ENCODE peak calls at places on chromosomes 5 and 9, in ten cellular contexts. Q, S, W, N, T, G, O, X, I and P are unnamed samples.

GRCh38 chr5:114467141-114467540 is 105.3 kb downstream of the KCNN2 start:
- DNase-seq in Q (no peak), S (no peak), W (no peak), N (no peak), T (no peak), G (no peak), O (no peak), X (no peak), I (no peak), P (no peak)

GRCh38 chr5:178211095-178212048 is 7.0 kb downstream of the HNRNPAB start:
- DNase-seq in Q (no peak), S (no peak), W (no peak), N (no peak), T (no peak), G (no peak), O (peak), X (no peak), I (no peak), P (no peak)

GRCh38 chr5:149433524-149434131 is 54.5 kb upstream of the IL17B start:
- DNase-seq in Q (no peak), S (peak), W (no peak), N (no peak), T (no peak), G (no peak), O (no peak), X (no peak), I (no peak), P (no peak)

GRCh38 chr5:175821790-175822211 is 49.6 kb upstream of the CPLX2 start:
- DNase-seq in Q (peak), S (no peak), W (peak), N (no peak), T (no peak), G (no peak), O (no peak), X (no peak), I (no peak), P (peak)

GRCh38 chr9:116157436-116158138 is 4.0 kb downstream of the PAPPA start:
- DNase-seq in Q (no peak), S (peak), W (peak), N (peak), T (no peak), G (no peak), O (no peak), X (no peak), I (no peak), P (no peak)

GRCh38 chr9:1721219-1721618 is 293.9 kb upstream of the SMARCA2 start:
- DNase-seq in Q (no peak), S (no peak), W (no peak), N (no peak), T (no peak), G (no peak), O (no peak), X (no peak), I (no peak), P (no peak)

GRCh38 chr9:33029106-33029788 is 4.2 kb downstream of the DNAJA1 start:
- DNase-seq in Q (no peak), S (no peak), W (peak), N (peak), T (no peak), G (no peak), O (peak), X (peak), I (no peak), P (no peak)

GRCh38 chr5:72402959-72403628 is 82.9 kb downstream of the PTCD2 start:
- DNase-seq in Q (peak), S (peak), W (peak), N (peak), T (no peak), G (peak), O (peak), X (no peak), I (no peak), P (peak)

GRCh38 chr9:78982849-78983248 is 588.9 kb upstream of the TLE4 start:
- DNase-seq in Q (peak), S (no peak), W (no peak), N (no peak), T (no peak), G (no peak), O (no peak), X (no peak), I (no peak), P (no peak)

GRCh38 chr9:89597711-89598707 is 6.8 kb upstream of the GADD45G start:
- DNase-seq in Q (peak), S (peak), W (peak), N (peak), T (no peak), G (peak), O (peak), X (no peak), I (peak), P (peak)

GRCh38 chr5:168422431-168422830 is 63.8 kb upstream of the RARS1 start:
- DNase-seq in Q (peak), S (no peak), W (peak), N (no peak), T (no peak), G (no peak), O (no peak), X (no peak), I (no peak), P (no peak)

GRCh38 chr9:21477466-21477865 is 4.6 kb downstream of the IFNE start:
- DNase-seq in Q (no peak), S (no peak), W (no peak), N (no peak), T (no peak), G (no peak), O (no peak), X (no peak), I (no peak), P (no peak)

GRCh38 chr9:84123648-84124406 is 143.2 kb downstream of the RMI1 start:
- DNase-seq in Q (no peak), S (no peak), W (no peak), N (no peak), T (no peak), G (no peak), O (no peak), X (no peak), I (no peak), P (no peak)

GRCh38 chr5:45029553-45029952 is 220.8 kb downstream of the MRPS30 start:
- DNase-seq in Q (peak), S (no peak), W (no peak), N (no peak), T (no peak), G (no peak), O (no peak), X (no peak), I (no peak), P (no peak)

GRCh38 chr9:99288830-99289229 is 66.7 kb downstream of the SEC61B start:
- DNase-seq in Q (no peak), S (no peak), W (no peak), N (no peak), T (no peak), G (no peak), O (no peak), X (no peak), I (no peak), P (no peak)

GRCh38 chr5:95283761-95284511 is 958 bp downstream of the MCTP1 start:
- DNase-seq in Q (peak), S (no peak), W (peak), N (no peak), T (no peak), G (peak), O (peak), X (no peak), I (peak), P (peak)

GRCh38 chr9:131578016-131578415 is 32.7 kb downstream of the PRRT1B start:
- DNase-seq in Q (no peak), S (no peak), W (no peak), N (no peak), T (no peak), G (no peak), O (no peak), X (no peak), I (no peak), P (no peak)

GRCh38 chr5:178069909-178070308 is 43.4 kb upstream of the N4BP3 start:
- DNase-seq in Q (peak), S (no peak), W (peak), N (peak), T (no peak), G (peak), O (peak), X (no peak), I (peak), P (peak)

GRCh38 chr5:34570721-34571379 is 85.3 kb upstream of the RAI14 start:
- DNase-seq in Q (no peak), S (no peak), W (no peak), N (peak), T (no peak), G (no peak), O (no peak), X (peak), I (no peak), P (no peak)

DNA sequence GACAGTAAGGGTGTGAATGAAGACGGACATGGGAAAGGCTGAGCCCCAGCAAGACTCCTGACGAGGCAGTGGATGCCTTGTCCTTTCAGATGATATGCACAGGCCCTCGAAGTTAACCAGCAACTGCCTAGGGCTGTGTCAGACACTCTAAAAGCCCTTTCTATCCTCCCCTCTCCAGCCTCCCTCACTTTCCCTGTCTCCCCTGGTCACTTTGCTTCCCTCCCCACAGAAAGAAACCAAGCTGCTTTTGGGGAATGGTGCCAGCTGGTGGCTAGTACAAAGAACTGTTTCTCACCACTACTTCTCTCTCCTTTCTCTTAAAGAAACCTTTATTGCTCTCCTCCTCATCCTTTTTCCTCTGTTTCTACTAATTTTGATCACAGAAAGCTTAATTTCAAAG is 21.4 kb downstream of the LHFPL2 start:
- DNase-seq in Q (peak), S (no peak), W (peak), N (peak), T (no peak), G (no peak), O (peak), X (no peak), I (no peak), P (no peak)
- TF ChIP-seq CTCF in Q (peak), S (peak), W (peak), N (peak), T (no peak), G (peak), O (peak), X (peak), I (no peak), P (no peak)

DNA sequence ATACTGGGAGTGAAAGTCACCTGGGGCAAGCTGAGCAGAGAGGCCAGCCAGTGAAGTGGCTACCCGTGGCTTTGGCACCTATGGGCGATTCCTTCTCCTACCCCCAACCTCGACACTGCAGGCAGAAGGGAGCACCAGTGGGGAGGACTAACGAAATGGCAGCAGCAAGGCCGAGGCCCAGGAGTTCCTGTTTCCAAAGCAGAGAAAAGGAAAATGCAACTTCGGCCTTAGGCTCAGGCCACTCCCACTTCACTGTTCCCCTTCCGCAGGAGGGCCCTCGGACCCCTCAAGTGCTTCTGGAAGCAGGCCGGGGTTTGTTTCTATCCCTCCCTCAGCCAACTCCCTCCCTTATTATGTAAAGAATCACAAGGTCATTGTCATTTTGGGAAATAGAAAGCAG is 36.4 kb upstream of the NKX2-5 start:
- DNase-seq in Q (no peak), S (no peak), W (no peak), N (no peak), T (no peak), G (no peak), O (no peak), X (no peak), I (no peak), P (no peak)
- TF ChIP-seq CTCF in Q (no peak), S (no peak), W (no peak), N (no peak), T (no peak), G (no peak), O (no peak), X (no peak), I (no peak), P (no peak)

DNA sequence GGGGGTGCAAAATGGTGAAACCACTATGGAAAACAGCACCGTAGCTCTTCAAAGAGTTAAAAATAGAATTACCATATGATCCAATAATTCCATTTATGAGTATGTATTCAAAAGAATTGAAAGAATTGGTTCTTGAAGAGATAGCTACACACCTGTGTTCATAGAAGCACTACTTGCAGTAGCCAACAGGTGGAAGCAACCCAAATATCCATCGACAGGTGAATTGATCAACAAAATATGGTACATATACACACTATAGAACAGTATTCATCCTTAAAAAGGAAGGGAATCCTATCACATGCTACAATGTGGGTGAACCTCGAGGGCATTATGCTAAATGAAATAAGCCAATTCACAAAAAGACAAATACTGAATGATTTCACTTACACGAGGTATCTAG is 85.7 kb upstream of the VCAN start:
- DNase-seq in Q (no peak), S (no peak), W (no peak), N (no peak), T (no peak), G (no peak), O (no peak), X (no peak), I (no peak), P (no peak)
- TF ChIP-seq CTCF in Q (peak), S (no peak), W (no peak), N (no peak), T (no peak), G (no peak), O (no peak), X (no peak), I (no peak), P (no peak)

DNA sequence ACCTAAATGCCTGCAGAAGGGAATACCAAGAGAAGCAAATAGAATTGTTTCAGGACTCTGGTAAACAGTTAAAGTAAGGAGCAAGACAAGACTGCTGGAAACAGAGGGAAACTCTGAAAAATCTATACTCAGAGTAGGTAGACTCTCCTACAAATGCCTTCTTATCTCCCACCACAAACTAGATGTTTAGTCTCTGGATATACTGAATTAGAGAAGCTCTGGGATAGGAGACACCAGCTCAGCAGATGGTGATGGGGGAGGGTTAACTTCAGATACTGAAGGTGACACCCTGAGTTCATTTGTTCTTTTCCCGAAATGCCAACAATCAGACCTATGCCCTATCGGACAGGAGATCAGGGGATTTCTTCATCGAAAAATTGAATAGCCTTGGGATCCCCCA is 54.1 kb upstream of the CHD1 start:
- DNase-seq in Q (no peak), S (no peak), W (no peak), N (no peak), T (no peak), G (no peak), O (no peak), X (no peak), I (no peak), P (no peak)
- TF ChIP-seq CTCF in Q (no peak), S (no peak), W (no peak), N (no peak), T (no peak), G (no peak), O (no peak), X (no peak), I (no peak), P (no peak)

DNA sequence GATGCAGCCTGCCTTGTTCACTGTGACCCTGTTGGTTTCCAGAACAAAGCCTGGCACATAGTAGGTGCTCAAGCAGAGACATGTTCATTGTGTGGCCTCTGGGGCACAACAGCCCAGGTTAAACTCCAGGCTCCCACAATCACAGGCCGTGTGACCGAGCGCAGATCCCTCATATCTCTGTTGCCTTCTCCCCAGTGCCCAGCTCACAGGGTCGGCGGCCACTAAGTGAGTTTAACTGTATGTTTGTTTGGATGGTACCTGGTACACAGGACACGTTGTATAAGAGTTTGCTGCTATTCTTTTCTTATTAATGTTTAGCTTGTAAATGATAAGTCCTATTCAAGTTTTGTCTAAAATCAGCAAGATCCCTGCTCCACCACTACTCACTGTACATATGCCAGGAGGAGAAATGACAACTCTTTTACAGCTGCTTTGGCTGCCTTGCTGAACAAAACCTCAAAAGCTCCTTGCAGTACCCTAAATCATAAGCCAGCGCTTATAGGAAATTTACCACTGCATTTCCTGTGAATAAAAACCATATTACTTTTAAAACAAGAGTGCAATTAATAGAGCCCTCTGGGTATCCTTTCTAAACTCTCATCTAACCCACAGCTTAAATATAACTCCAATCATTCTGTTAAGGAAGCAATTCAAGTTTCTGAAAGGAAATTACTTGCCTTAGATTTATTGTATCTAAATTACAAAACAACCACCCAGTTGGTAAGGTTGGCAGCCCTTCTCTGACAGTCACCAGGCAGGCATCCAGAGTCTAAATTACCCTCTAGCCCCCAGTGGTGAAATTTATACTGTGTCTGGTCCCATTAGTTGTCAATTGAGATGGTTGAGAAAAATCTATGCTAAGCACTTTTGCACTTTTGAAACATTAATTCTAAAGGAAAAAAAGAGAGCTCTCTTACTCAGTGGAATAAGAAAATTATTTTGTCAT is 379.4 kb downstream of the SEMA5A start:
- DNase-seq in Q (no peak), S (no peak), W (no peak), N (peak), T (no peak), G (no peak), O (no peak), X (no peak), I (no peak), P (no peak)
- TF ChIP-seq CTCF in Q (no peak), S (no peak), W (no peak), N (no peak), T (no peak), G (no peak), O (no peak), X (no peak), I (peak), P (no peak)

GRCh38 chr5:1437452-1437851 is 7.8 kb downstream of the SLC6A3 start:
- DNase-seq in Q (peak), S (peak), W (peak), N (peak), T (peak), G (no peak), O (peak), X (no peak), I (no peak), P (no peak)
- TF ChIP-seq CTCF in Q (no peak), S (no peak), W (no peak), N (no peak), T (no peak), G (no peak), O (no peak), X (no peak), I (no peak), P (no peak)